ENCODE peak calls at places on chromosomes 5 and 9, in six cellular contexts. B, J, Y, A, H and O are unnamed samples.

GRCh38 chr9:134408389-134408788 is 82.1 kb downstream of the RXRA start:
- DNase-seq in B (no peak), H (no peak), A (no peak), Y (no peak), J (no peak), O (no peak)

GRCh38 chr9:134046894-134047681 is 20.7 kb downstream of the BRD3 start:
- DNase-seq in Y (no peak), J (no peak), A (no peak), B (no peak), H (no peak), O (no peak)

GRCh38 chr9:107782381-107782780 is 292.8 kb upstream of the KLF4 start:
- DNase-seq in Y (no peak), B (no peak), J (no peak), A (no peak), H (no peak), O (no peak)

GRCh38 chr5:151327585-151327984 is 19.8 kb downstream of the SLC36A2 start:
- DNase-seq in Y (no peak), B (no peak), J (no peak), H (no peak), A (no peak), O (no peak)

GRCh38 chr9:119370816-119371215 is 1.6 kb upstream of the BRINP1 start:
- DNase-seq in B (peak), A (peak), J (peak), H (no peak), Y (peak), O (peak)

GRCh38 chr9:83062011-83062652 is 810 bp downstream of the RASEF start:
- DNase-seq in J (peak), Y (no peak), A (no peak), B (no peak), H (no peak), O (no peak)

GRCh38 chr5:137622850-137623249 is 113.0 kb downstream of the KLHL3 start:
- DNase-seq in J (no peak), Y (no peak), H (peak), A (peak), B (no peak), O (no peak)

GRCh38 chr9:38082456-38083287 is 13.6 kb upstream of the SHB start:
- DNase-seq in J (no peak), H (no peak), Y (no peak), B (no peak), A (no peak), O (no peak)

GRCh38 chr9:33817327-33818166 is 587 bp downstream of the UBE2R2 start:
- DNase-seq in B (peak), H (no peak), Y (peak), J (peak), A (peak), O (peak)

GRCh38 chr9:3768698-3769458 is 243.1 kb upstream of the RFX3 start:
- DNase-seq in Y (no peak), A (no peak), B (no peak), H (no peak), J (no peak), O (no peak)

GRCh38 chr9:31304576-31304975 is 1079.9 kb upstream of the ACO1 start:
- DNase-seq in J (no peak), H (no peak), Y (no peak), B (no peak), A (no peak), O (no peak)

GRCh38 chr9:14263707-14264483 is 50.0 kb downstream of the NFIB start:
- DNase-seq in H (no peak), Y (no peak), B (no peak), J (no peak), A (no peak), O (no peak)

GRCh38 chr5:72955768-72956323 is at the start of gene FCHO2:
- DNase-seq in H (peak), A (peak), B (peak), J (peak), Y (peak), O (peak)
- TF ChIP-seq POLR2A in H (peak), A (peak), B (peak), J (peak), Y (no peak), O (no peak)

GRCh38 chr5:41112486-41113455 is 41.6 kb upstream of the MROH2B start:
- DNase-seq in A (no peak), Y (no peak), J (no peak), H (no peak), B (no peak), O (no peak)
- TF ChIP-seq POLR2AphosphoS5 in A (no peak), Y (no peak), J (no peak), H (no peak), B (no peak), O (no peak)

DNA sequence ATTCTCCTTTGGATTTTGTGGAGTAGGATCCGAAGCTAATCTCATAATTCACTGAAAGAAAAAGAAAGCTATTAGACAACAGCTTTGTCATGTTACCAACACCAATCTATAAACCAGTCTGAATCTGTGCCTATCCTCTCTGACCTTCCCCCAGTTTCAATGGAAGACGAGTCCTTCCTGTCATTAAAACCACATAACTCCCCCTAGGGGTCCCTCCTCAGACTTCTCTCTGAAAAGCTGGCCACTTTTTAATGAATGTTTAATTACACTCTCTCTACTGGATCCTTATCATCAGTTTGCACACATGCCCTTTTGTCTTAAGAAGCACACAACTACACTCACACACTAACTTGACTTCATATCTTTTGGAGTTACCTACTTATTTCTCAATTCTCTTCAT is 98.0 kb upstream of the TSLP start:
- DNase-seq in J (no peak), Y (no peak), H (no peak), B (no peak), A (no peak), O (no peak)
- TF ChIP-seq TAF1 in J (no peak), Y (no peak), H (no peak), B (no peak), A (no peak), O (no peak)

DNA sequence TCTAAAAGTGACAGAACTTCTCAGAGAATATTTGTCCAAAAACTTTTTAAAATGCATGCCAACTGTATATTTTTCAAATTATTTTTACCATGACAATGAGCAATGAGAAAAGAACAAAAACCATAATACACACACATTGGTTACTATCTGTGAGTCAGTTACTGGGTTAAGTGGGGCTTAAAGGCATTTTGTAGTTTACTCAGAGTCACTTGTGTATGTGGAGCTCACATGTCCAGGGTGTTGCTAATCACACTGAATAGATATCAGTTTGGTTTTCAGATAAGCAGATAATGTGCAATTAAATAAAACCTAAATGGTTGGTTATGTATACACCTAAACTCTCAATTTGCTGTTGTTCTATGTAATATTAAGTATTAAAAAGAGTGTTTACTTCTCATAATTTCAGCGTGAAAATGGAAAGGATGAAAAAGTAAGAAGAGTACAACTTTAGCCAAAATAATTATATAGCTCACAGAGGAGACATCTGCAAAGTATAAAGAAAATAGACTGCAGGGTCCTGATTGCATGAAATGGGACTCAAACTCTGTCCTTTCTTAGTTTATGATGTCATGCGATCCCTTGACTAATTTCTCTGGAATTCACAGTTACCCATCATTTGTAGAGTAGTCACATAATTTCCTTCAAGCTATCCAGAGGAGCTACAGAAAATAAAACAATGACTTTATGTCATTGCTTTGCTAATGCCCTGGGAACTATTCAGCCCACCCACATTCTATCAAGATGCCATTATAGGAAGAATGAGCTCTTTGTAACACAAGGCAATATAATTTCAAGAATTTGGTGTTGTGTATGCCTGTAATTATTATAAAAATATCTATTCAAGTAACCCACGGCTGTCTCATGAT is 388.0 kb upstream of the ZNF608 start:
- DNase-seq in A (no peak), Y (no peak), H (no peak), B (no peak), J (no peak), O (no peak)
- TF ChIP-seq POLR2A in A (no peak), Y (no peak), H (no peak), B (no peak), J (no peak), O (no peak)

DNA sequence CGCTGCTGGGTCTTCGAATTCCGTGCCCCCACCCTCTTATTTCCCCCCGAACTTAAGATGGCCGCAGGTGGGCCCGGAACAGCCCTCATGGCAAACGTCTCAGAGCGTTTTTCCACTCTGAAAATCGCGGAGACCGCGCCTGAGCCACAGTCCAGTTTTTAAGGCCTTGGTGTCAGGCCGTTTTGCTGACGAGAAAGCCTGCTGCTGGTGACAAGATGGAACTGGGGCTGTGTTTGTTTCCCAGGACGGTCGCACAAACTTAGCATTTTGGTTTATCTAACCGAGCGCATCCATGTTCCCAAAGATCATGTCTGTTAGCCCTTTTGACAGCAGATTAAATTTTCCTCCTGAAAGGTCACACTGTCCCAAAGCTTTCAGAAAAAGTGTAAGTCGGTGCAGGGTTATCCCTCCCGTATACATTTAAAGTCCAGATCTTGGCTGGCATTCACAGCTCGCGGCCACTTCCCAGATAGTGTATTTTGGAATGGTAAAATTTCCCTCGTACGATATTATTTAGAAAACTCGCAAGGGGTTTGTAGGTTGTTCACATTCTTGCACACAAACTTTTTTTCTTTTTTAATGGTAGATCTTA is 795 bp downstream of the SREK1 start:
- DNase-seq in A (peak), J (no peak), H (no peak), Y (peak), B (no peak), O (no peak)
- TF ChIP-seq POLR2AphosphoS5 in A (no peak), J (no peak), H (peak), Y (no peak), B (no peak), O (no peak)

DNA sequence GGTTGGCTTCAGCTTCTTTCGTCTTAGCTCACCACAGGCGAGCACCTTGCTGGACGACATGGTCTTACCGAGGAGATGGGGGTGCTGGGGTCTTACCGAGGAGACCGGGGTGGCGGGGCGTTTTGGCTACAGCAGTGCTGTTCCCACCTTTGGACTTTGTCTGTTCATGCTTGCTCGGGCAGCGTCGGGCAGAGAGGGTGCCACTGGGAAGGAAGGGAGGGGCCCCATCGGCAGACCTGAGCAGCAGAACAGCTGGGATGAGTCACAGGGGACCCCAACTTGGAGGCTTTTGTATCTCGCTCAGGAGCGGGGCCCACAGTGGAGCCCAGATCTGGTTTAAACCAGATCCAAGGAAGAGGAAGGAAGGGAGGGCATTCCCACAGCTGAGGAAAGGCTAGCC is 106.0 kb upstream of the CACNA1B start:
- DNase-seq in Y (no peak), H (no peak), J (no peak), B (no peak), A (no peak), O (no peak)
- TF ChIP-seq TAF1 in Y (no peak), H (no peak), J (no peak), B (no peak), A (no peak), O (no peak)

GRCh38 chr5:133969654-133970324 is 1.4 kb upstream of the C5orf15 start:
- DNase-seq in B (no peak), Y (no peak), A (peak), J (no peak), H (peak), O (no peak)
- TF ChIP-seq POLR2A in B (no peak), Y (no peak), A (peak), J (no peak), H (no peak), O (no peak)

DNA sequence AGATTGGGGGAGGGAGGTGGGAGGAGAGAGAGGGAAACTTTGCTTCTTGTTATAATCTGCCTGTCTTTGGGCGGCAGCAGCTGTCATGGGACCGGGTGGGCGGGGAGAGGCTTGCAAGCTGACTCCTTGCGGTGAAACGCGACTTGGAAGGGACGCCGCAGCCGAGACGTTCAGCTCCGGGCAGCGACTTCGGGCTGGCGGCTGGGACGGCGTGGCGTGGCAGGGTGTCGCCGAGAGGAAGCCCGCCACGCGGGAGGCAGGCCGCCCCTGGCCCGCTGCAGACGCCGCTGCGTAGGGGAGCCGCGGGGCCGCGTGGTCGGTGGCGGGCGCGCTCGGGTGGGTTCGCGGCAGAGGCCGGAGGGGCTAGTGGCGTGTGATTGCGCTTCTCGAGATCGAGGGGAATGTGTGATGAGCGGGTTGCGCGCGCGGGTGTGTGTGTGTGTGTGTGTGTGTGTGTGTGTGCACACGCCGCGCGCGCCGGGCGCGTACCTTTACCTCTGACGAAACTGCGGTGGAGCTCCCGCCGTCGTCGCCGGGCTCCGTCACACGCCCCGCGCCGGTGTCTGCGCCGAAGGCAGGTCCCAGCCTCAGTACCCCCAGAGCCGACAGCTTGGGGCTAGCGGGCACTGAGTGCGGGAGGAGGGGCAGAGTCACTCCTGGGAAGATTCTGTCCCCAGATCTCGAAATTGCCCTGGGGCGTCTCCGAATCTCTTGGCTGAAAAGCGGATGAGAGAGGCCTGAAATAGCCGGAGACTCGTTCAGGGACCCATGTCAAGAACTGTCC is 1.7 kb downstream of the PPARGC1B start:
- DNase-seq in H (peak), J (peak), Y (peak), A (no peak), B (peak), O (peak)
- TF ChIP-seq POLR2AphosphoS5 in H (peak), J (no peak), Y (peak), A (no peak), B (peak), O (peak)

DNA sequence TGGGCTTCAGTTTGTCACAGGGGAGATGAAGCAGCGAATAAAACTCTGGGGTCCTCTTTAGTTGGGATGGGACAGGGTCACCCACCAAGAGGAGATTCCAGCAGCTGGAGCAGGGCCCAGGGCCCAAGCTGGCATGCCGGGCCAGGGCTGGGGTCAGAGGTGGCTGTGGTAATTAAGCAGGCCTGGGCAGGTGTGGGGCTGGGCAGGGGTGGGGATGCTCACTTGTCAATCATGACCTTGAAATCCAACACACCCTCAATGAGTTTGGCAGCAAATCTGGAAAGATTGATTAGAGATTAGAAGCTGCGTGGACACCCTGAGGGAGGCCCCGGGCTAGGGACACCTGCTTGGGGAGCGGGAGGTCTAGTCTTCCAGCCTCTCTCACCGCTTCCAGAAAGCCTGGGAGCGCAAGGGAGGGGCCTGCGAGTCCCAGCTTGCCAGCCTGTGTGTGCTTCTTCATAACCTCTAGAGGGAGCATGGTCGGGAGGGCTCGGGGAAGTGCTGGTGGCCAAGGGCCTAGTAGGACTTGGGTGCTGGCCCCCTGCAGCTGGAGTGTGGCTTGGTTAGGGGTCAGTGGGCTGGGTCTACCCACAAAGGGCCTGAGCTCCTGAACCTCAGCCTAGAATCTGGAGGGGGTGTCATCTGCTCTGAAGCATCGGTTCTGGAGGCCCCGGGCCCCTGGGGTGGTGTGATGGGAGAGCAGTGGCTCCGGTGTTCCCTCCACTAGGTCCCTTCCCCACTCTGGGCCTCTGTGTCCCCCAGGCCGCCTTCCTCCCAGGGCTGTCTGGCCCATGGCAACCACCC is 7.6 kb downstream of the CRAT start:
- DNase-seq in B (peak), Y (no peak), A (peak), J (peak), H (no peak), O (peak)
- TF ChIP-seq TAF1 in B (no peak), Y (no peak), A (no peak), J (no peak), H (no peak), O (no peak)